ENCODE peak calls at places on chromosomes 4 and X, in five cellular contexts. One of them, this sample, is unnamed. For H3K36me3, the result is how much of the 10 kb centered on the place peaks cover.

GRCh38 chr4:34105311-34105710 is 2139.0 kb downstream of the ARAP2 start:
- DNase-seq in suprapubic skin: no peak
- DNase-seq in esophagus muscularis mucosa: no peak
- DNase-seq in K562: no peak
- DNase-seq in HepG2: no peak
- DNase-seq in this sample: no peak

GRCh38 chr4:110508827-110509446 is 33.0 kb downstream of the ENPEP start:
- DNase-seq in suprapubic skin: no peak
- DNase-seq in esophagus muscularis mucosa: no peak
- DNase-seq in K562: peak
- DNase-seq in HepG2: no peak
- DNase-seq in this sample: no peak

GRCh38 chr4:162408309-162408708 is 244.5 kb upstream of the FSTL5 start:
- DNase-seq in suprapubic skin: no peak
- DNase-seq in esophagus muscularis mucosa: no peak
- DNase-seq in K562: no peak
- DNase-seq in HepG2: no peak
- DNase-seq in this sample: no peak

GRCh38 chrX:41952102-41952501 is 28.7 kb upstream of the CASK start:
- DNase-seq in suprapubic skin: no peak
- DNase-seq in esophagus muscularis mucosa: no peak
- DNase-seq in K562: no peak
- DNase-seq in HepG2: no peak
- DNase-seq in this sample: no peak

GRCh38 chrX:110310896-110311295 is 7.0 kb downstream of the AMMECR1 start:
- DNase-seq in suprapubic skin: no peak
- DNase-seq in esophagus muscularis mucosa: no peak
- DNase-seq in K562: peak
- DNase-seq in HepG2: no peak
- DNase-seq in this sample: no peak

GRCh38 chr4:40251366-40251765 is 54.5 kb downstream of the RHOH start:
- DNase-seq in suprapubic skin: no peak
- DNase-seq in esophagus muscularis mucosa: no peak
- DNase-seq in K562: no peak
- DNase-seq in HepG2: no peak
- DNase-seq in this sample: no peak

GRCh38 chrX:40524423-40524822 is 56.3 kb upstream of the ATP6AP2 start:
- DNase-seq in suprapubic skin: no peak
- DNase-seq in esophagus muscularis mucosa: no peak
- DNase-seq in K562: no peak
- DNase-seq in HepG2: no peak
- DNase-seq in this sample: no peak

GRCh38 chrX:153970398-153971123 is 1.1 kb downstream of the HCFC1 start:
- DNase-seq in suprapubic skin: no peak
- DNase-seq in esophagus muscularis mucosa: no peak
- DNase-seq in K562: peak
- DNase-seq in HepG2: peak
- DNase-seq in this sample: peak

GRCh38 chr4:48103483-48104139 is 30.4 kb downstream of the TXK start:
- DNase-seq in suprapubic skin: no peak
- DNase-seq in esophagus muscularis mucosa: no peak
- DNase-seq in K562: no peak
- DNase-seq in HepG2: no peak
- DNase-seq in this sample: no peak

GRCh38 chr4:54197926-54198325 is 31.2 kb upstream of the PDGFRA start:
- DNase-seq in suprapubic skin: no peak
- DNase-seq in esophagus muscularis mucosa: no peak
- DNase-seq in K562: no peak
- DNase-seq in HepG2: no peak
- DNase-seq in this sample: no peak

GRCh38 chr4:174627473-174627872 is 105.2 kb upstream of the HPGD start:
- DNase-seq in suprapubic skin: no peak
- DNase-seq in esophagus muscularis mucosa: no peak
- DNase-seq in K562: no peak
- DNase-seq in HepG2: no peak
- DNase-seq in this sample: no peak

GRCh38 chr4:53962516-53963225 is 101.7 kb downstream of the CHIC2 start:
- DNase-seq in suprapubic skin: no peak
- DNase-seq in esophagus muscularis mucosa: peak
- DNase-seq in K562: no peak
- DNase-seq in HepG2: no peak
- DNase-seq in this sample: no peak

GRCh38 chrX:57906790-57907189 is 3.5 kb downstream of the ZXDA start:
- DNase-seq in suprapubic skin: no peak
- DNase-seq in esophagus muscularis mucosa: no peak
- DNase-seq in K562: no peak
- DNase-seq in HepG2: no peak
- DNase-seq in this sample: no peak

GRCh38 chr4:176814770-176815169 is 22.0 kb upstream of the VEGFC start:
- DNase-seq in suprapubic skin: no peak
- DNase-seq in esophagus muscularis mucosa: no peak
- DNase-seq in K562: no peak
- DNase-seq in HepG2: no peak
- DNase-seq in this sample: no peak

GRCh38 chr4:25075129-25075528 is 44.4 kb upstream of the LGI2 start:
- DNase-seq in suprapubic skin: no peak
- DNase-seq in esophagus muscularis mucosa: no peak
- DNase-seq in K562: no peak
- DNase-seq in HepG2: no peak
- DNase-seq in this sample: no peak

GRCh38 chr4:76781698-76782595 is 116.0 kb downstream of the SOWAHB start:
- DNase-seq in suprapubic skin: no peak
- DNase-seq in esophagus muscularis mucosa: no peak
- DNase-seq in K562: peak
- DNase-seq in HepG2: peak
- DNase-seq in this sample: no peak

GRCh38 chrX:114976321-114976720 is 41.1 kb downstream of the IL13RA2 start:
- DNase-seq in suprapubic skin: no peak
- DNase-seq in esophagus muscularis mucosa: no peak
- DNase-seq in K562: no peak
- DNase-seq in HepG2: no peak
- DNase-seq in this sample: no peak

GRCh38 chr4:169351860-169352259 is 81.1 kb upstream of the SH3RF1 start:
- DNase-seq in suprapubic skin: no peak
- DNase-seq in esophagus muscularis mucosa: no peak
- DNase-seq in K562: no peak
- DNase-seq in HepG2: no peak
- DNase-seq in this sample: peak

GRCh38 chr4:19348746-19349145 is 903.0 kb upstream of the SLIT2 start:
- DNase-seq in suprapubic skin: no peak
- DNase-seq in esophagus muscularis mucosa: no peak
- DNase-seq in K562: no peak
- DNase-seq in HepG2: no peak
- DNase-seq in this sample: no peak

GRCh38 chr4:122765702-122766352 is 33.3 kb downstream of the BBS12 start:
- DNase-seq in suprapubic skin: no peak
- DNase-seq in esophagus muscularis mucosa: no peak
- DNase-seq in K562: peak
- DNase-seq in HepG2: no peak
- DNase-seq in this sample: no peak

GRCh38 chr4:2937146-2937857 is 25.9 kb downstream of the NOP14 start:
- DNase-seq in suprapubic skin: peak
- DNase-seq in esophagus muscularis mucosa: no peak
- DNase-seq in K562: no peak
- DNase-seq in HepG2: peak
- DNase-seq in this sample: peak

GRCh38 chr4:107333518-107333917 is 297.4 kb upstream of the DKK2 start:
- DNase-seq in suprapubic skin: no peak
- DNase-seq in esophagus muscularis mucosa: no peak
- DNase-seq in K562: no peak
- DNase-seq in HepG2: no peak
- DNase-seq in this sample: no peak

GRCh38 chrX:15672886-15673285 is 8.3 kb upstream of the CLTRN start:
- DNase-seq in suprapubic skin: no peak
- DNase-seq in esophagus muscularis mucosa: no peak
- DNase-seq in K562: no peak
- DNase-seq in HepG2: no peak
- DNase-seq in this sample: no peak

GRCh38 chr4:58093352-58093751 is 983.2 kb upstream of the IGFBP7 start:
- DNase-seq in suprapubic skin: no peak
- DNase-seq in esophagus muscularis mucosa: no peak
- DNase-seq in K562: no peak
- DNase-seq in HepG2: no peak
- DNase-seq in this sample: no peak

GRCh38 chrX:112644713-112645112 is 35.0 kb downstream of the LHFPL1 start:
- DNase-seq in suprapubic skin: no peak
- DNase-seq in esophagus muscularis mucosa: no peak
- DNase-seq in K562: no peak
- DNase-seq in HepG2: no peak
- DNase-seq in this sample: no peak

GRCh38 chrX:10104958-10105658 is 51.7 kb upstream of the CLCN4 start:
- DNase-seq in suprapubic skin: no peak
- DNase-seq in esophagus muscularis mucosa: no peak
- DNase-seq in K562: no peak
- DNase-seq in HepG2: no peak
- DNase-seq in this sample: no peak
- TF ChIP-seq EP300 in suprapubic skin: no peak
- TF ChIP-seq EP300 in esophagus muscularis mucosa: peak
- TF ChIP-seq EP300 in K562: no peak
- TF ChIP-seq EP300 in HepG2: no peak
- TF ChIP-seq EP300 in this sample: no peak

DNA sequence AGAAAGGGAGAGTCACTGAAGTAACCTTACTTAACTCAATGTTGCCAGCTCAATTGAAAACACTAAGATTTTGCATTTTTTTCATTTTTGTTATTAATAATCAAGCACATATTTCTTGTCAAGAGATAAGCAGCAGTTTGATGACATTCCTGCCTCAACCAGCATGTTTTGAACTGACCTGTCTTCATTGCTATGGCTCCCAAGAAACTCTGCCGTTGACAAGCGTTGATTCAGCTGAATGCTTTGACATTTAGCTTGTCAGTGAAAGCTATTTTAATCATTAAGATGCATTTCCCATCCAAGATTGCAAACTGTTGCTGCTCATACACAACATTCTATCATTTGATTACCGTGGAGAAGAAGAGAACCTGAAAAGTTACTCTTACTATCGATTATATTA is 5.9 kb downstream of the NAA11 start:
- DNase-seq in suprapubic skin: no peak
- DNase-seq in esophagus muscularis mucosa: no peak
- DNase-seq in K562: no peak
- DNase-seq in HepG2: no peak
- DNase-seq in this sample: no peak
- H3K4me3 ChIP-seq in suprapubic skin: no peak
- H3K4me3 ChIP-seq in esophagus muscularis mucosa: no peak
- H3K4me3 ChIP-seq in K562: no peak
- H3K4me3 ChIP-seq in HepG2: no peak
- H3K4me3 ChIP-seq in this sample: no peak

GRCh38 chrX:49178537-49178936 is 6.8 kb downstream of the PLP2 start:
- DNase-seq in suprapubic skin: no peak
- DNase-seq in esophagus muscularis mucosa: no peak
- DNase-seq in K562: no peak
- DNase-seq in HepG2: no peak
- DNase-seq in this sample: no peak
- H3K36me3 ChIP-seq in suprapubic skin: under half
- H3K36me3 ChIP-seq in esophagus muscularis mucosa: half or more
- H3K36me3 ChIP-seq in K562: half or more
- H3K36me3 ChIP-seq in HepG2: under half
- H3K36me3 ChIP-seq in this sample: under half

GRCh38 chr4:185599844-185600243 is 64.5 kb upstream of the PDLIM3 start:
- DNase-seq in suprapubic skin: no peak
- DNase-seq in esophagus muscularis mucosa: no peak
- DNase-seq in K562: no peak
- DNase-seq in HepG2: no peak
- DNase-seq in this sample: no peak
- TF ChIP-seq EP300 in suprapubic skin: no peak
- TF ChIP-seq EP300 in esophagus muscularis mucosa: no peak
- TF ChIP-seq EP300 in K562: no peak
- TF ChIP-seq EP300 in HepG2: no peak
- TF ChIP-seq EP300 in this sample: no peak

DNA sequence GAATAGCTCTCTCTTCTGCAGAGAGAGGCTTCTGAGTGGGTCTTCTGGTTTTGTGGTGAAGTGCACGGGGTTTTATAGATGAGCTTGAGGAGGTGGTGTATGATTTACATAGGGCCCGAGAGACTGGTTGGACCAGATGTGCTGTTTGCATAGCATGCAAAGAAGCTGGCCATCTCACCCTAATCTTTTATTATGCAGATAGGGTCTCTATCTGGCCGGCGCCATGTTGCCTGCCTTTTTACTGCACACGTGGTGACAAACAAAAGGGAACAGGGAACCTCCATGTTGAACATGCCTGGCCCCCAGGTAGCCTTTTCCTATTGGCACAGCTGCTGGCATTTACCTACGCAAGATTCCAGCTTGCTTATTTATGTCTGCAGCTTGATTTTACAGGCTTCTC is 473.3 kb upstream of the FAM47C start:
- DNase-seq in suprapubic skin: no peak
- DNase-seq in esophagus muscularis mucosa: no peak
- DNase-seq in K562: no peak
- DNase-seq in HepG2: no peak
- DNase-seq in this sample: no peak
- H3K4me3 ChIP-seq in suprapubic skin: no peak
- H3K4me3 ChIP-seq in esophagus muscularis mucosa: no peak
- H3K4me3 ChIP-seq in K562: no peak
- H3K4me3 ChIP-seq in HepG2: no peak
- H3K4me3 ChIP-seq in this sample: no peak

DNA sequence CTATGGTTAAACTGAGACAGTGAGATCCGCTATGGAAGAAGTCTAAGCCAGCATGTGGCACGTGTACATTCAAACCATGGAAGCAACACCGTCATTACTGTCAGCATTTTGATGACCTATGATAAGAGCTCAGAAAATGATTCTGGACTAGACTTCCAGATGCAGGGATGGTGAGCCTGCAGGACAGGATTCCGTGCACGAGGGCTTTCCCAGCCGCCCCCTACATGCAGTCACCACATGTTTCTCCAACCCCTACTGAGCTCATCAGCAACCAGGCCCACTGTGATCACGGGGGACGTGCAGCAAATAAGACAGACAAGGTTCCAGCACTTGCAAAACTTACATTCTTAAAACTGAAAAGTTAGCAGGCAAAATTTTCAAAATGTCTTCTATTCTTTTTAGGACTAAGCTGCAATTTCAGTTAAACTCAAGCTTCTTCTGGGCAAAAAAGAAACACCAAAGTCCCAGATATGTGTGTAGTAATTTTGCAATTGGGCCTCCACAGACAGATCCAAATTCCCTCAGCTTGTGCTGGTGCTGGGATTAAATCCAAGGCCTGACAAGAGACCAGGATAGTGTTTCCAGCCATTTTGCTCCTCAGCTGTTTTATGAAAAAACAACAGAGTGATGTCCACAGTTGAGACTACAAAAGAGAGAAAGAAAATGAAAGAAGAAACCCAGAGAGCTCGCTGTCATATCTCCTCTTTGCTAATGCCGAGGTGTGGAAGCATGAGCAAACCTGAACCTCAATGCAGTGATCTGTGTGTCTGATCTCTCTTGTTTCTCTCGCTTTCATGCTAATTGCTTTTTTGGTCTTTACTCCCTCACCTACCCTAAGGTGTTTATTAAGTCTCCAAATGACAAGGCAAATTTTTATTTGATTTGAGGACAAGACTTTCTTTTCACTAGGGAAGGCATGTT is 118.2 kb downstream of the AFAP1 start:
- DNase-seq in suprapubic skin: no peak
- DNase-seq in esophagus muscularis mucosa: no peak
- DNase-seq in K562: no peak
- DNase-seq in HepG2: no peak
- DNase-seq in this sample: no peak
- H3K36me3 ChIP-seq in suprapubic skin: under half
- H3K36me3 ChIP-seq in esophagus muscularis mucosa: under half
- H3K36me3 ChIP-seq in K562: under half
- H3K36me3 ChIP-seq in HepG2: under half
- H3K36me3 ChIP-seq in this sample: under half

GRCh38 chr4:90727938-90728337 is 600.7 kb downstream of the CCSER1 start:
- DNase-seq in suprapubic skin: no peak
- DNase-seq in esophagus muscularis mucosa: no peak
- DNase-seq in K562: no peak
- DNase-seq in HepG2: no peak
- DNase-seq in this sample: no peak
- TF ChIP-seq EP300 in suprapubic skin: no peak
- TF ChIP-seq EP300 in esophagus muscularis mucosa: no peak
- TF ChIP-seq EP300 in K562: no peak
- TF ChIP-seq EP300 in HepG2: no peak
- TF ChIP-seq EP300 in this sample: no peak

This sample was measured in ovary.